ENCODE peak calls at places on chromosomes 6 and 20, in seven cellular contexts. H is SHP77 treated with DMSO at 0.1 percent for 48 hours; C is AG04450; W is GDM1; R is CD4-positive, alpha-beta T cell; F is heart left ventricle; B is NCI-H446. Y is an unnamed sample.

GRCh38 chr20:17610566-17611289 is 40.9 kb downstream of the DSTN start:
- DNase-seq in H (no peak), C (no peak), W (no peak), R (peak; percentile 75), F (no peak), B (no peak), Y (no peak)

GRCh38 chr6:150891886-150892485 is 26.5 kb downstream of the MTHFD1L start:
- DNase-seq in H (peak; percentile 12), C (peak; percentile 72), W (peak; percentile 33), R (peak; percentile 53), F (peak; percentile 44), B (peak; percentile 18), Y (peak; percentile 37)

GRCh38 chr6:134420638-134421181 is 102.8 kb upstream of the SGK1 start:
- DNase-seq in H (no peak), C (no peak), W (no peak), R (no peak), F (no peak), B (no peak), Y (peak; percentile 95)

GRCh38 chr6:116364361-116364760 is 6.4 kb upstream of the DSE start:
- DNase-seq in H (no peak), C (no peak), W (no peak), R (no peak), F (no peak), B (no peak), Y (peak; percentile 52)

GRCh38 chr6:90669846-90670245 is 83.0 kb upstream of the MAP3K7 start:
- DNase-seq in H (no peak), C (no peak), W (no peak), R (no peak), F (no peak), B (no peak), Y (no peak)

GRCh38 chr6:4370066-4370465 is 234.7 kb upstream of the ECI2 start:
- DNase-seq in H (no peak), C (peak; percentile 88), W (no peak), R (no peak), F (no peak), B (no peak), Y (peak; percentile 93)

GRCh38 chr20:23296841-23297701 is 53.5 kb upstream of the NXT1 start:
- DNase-seq in H (no peak), C (no peak), W (no peak), R (no peak), F (no peak), B (no peak), Y (no peak)

GRCh38 chr20:62925420-62926228 is 681 bp downstream of the DIDO1 start:
- DNase-seq in H (no peak), C (no peak), W (no peak), R (peak; percentile 33), F (no peak), B (no peak), Y (peak; percentile 20)

GRCh38 chr6:149138699-149139294 is 178.7 kb upstream of the TAB2 start:
- DNase-seq in H (no peak), C (no peak), W (no peak), R (no peak), F (no peak), B (no peak), Y (no peak)

GRCh38 chr6:45835725-45836437 is 179.8 kb downstream of the CLIC5 start:
- DNase-seq in H (no peak), C (no peak), W (no peak), R (no peak), F (no peak), B (no peak), Y (no peak)

GRCh38 chr6:35093118-35093445 is 48.1 kb downstream of the TCP11 start:
- DNase-seq in H (no peak), C (no peak), W (no peak), R (no peak), F (no peak), B (no peak), Y (no peak)

GRCh38 chr6:44696099-44696498 is 308.6 kb downstream of the CDC5L start:
- DNase-seq in H (no peak), C (no peak), W (no peak), R (no peak), F (no peak), B (no peak), Y (no peak)

GRCh38 chr6:144062757-144063156 is 32.6 kb downstream of the SF3B5 start:
- DNase-seq in H (no peak), C (no peak), W (no peak), R (no peak), F (no peak), B (no peak), Y (no peak)

GRCh38 chr6:166955865-166956443 is 396 bp downstream of the RNASET2 start:
- DNase-seq in H (peak; percentile 7), C (no peak), W (no peak), R (no peak), F (no peak), B (no peak), Y (no peak)